ENCODE peak calls at places on chromosomes 1 and 21, in eight cellular contexts. R is upper lobe of right lung; P is uterus; N is CD4-positive, alpha-beta T cell; O is breast epithelium; T is fibroblast of lung; C is HCT116; D is MM.1S. B is an unnamed sample.
A peak's percentile ranks its signal among the peaks of the same experiment; 100 is the strongest.

GRCh38 chr1:39268112-39268581 is 63.7 kb downstream of the MACF1 start:
- DNase-seq in T (peak; percentile 93), C (no peak), D (peak; percentile 77), P (peak; percentile 52), R (no peak), O (peak; percentile 41), N (no peak), B (no peak)

GRCh38 chr1:213759359-213760181 is 228.2 kb upstream of the PROX1 start:
- DNase-seq in T (no peak), R (no peak), P (no peak), O (no peak), D (no peak), C (no peak), N (no peak), B (no peak)

GRCh38 chr1:60655799-60656355 is 426.5 kb upstream of the NFIA start:
- DNase-seq in O (no peak), R (no peak), D (no peak), C (no peak), T (no peak), P (no peak), N (no peak), B (no peak)

GRCh38 chr1:153355445-153356071 is 2.1 kb upstream of the S100A9 start:
- DNase-seq in O (peak; percentile 65), P (peak; percentile 25), T (peak; percentile 50), R (peak; percentile 87), C (peak; percentile 46), N (no peak), D (peak; percentile 74), B (no peak)

GRCh38 chr21:29704719-29705118 is 235.1 kb downstream of the GRIK1 start:
- DNase-seq in C (no peak), N (no peak), T (peak; percentile 32), O (no peak), R (no peak), D (no peak), P (no peak), B (no peak)

GRCh38 chr21:25717491-25718139 is 17.1 kb downstream of the ATP5PF start:
- DNase-seq in O (no peak), T (peak; percentile 55), C (no peak), P (no peak), R (no peak), D (no peak), N (no peak), B (no peak)

GRCh38 chr21:15797577-15798363 is 68.0 kb downstream of the USP25 start:
- DNase-seq in C (no peak), D (peak; percentile 17), T (no peak), N (no peak), P (no peak), R (no peak), O (no peak), B (no peak)

GRCh38 chr1:70961374-70961773 is 86.2 kb downstream of the PTGER3 start:
- DNase-seq in C (no peak), D (no peak), T (no peak), O (no peak), P (no peak), R (no peak), N (no peak), B (no peak)

GRCh38 chr1:65323246-65323645 is 13.9 kb downstream of the DNAJC6 start:
- DNase-seq in O (no peak), R (no peak), D (peak; percentile 14), C (no peak), N (no peak), T (no peak), P (no peak), B (no peak)

GRCh38 chr1:223845810-223846667 is at the start of gene TP53BP2:
- DNase-seq in D (peak; percentile 91), T (peak; percentile 91), P (peak; percentile 91), R (peak; percentile 96), O (peak; percentile 84), C (peak; percentile 73), N (peak; percentile 68), B (peak; percentile 94)

GRCh38 chr1:243483084-243483845 is 227.4 kb downstream of the SDCCAG8 start:
- DNase-seq in P (no peak), N (no peak), D (no peak), C (no peak), T (no peak), O (no peak), R (no peak), B (no peak)

GRCh38 chr21:15324542-15324941 is 259.7 kb upstream of the NRIP1 start:
- DNase-seq in D (no peak), R (no peak), P (no peak), C (no peak), O (no peak), N (no peak), T (no peak), B (no peak)

GRCh38 chr1:244414543-244414942 is 37.2 kb downstream of the ADSS2 start:
- DNase-seq in O (no peak), C (no peak), R (no peak), T (peak; percentile 75), N (no peak), P (no peak), D (no peak), B (no peak)

GRCh38 chr1:161506336-161507223 is 1.3 kb downstream of the FCGR2A start:
- DNase-seq in P (no peak), C (no peak), T (no peak), O (no peak), R (peak; percentile 76), D (no peak), N (no peak), B (no peak)

GRCh38 chr1:7429290-7429689 is 341.8 kb upstream of the VAMP3 start:
- DNase-seq in O (no peak), R (no peak), D (no peak), C (no peak), N (no peak), P (no peak), T (no peak), B (no peak)

GRCh38 chr1:99659755-99660210 is 13.9 kb downstream of the PALMD start:
- DNase-seq in C (no peak), D (no peak), P (no peak), T (no peak), R (no peak), O (peak; percentile 36), N (no peak), B (no peak)
- H3K27ac ChIP-seq in C (no peak overlapping the region), D (no peak overlapping the region), P (peak overlapping the region; percentile 69), T (peak overlapping the region; percentile 9), R (peak overlapping the region; percentile 58), O (peak overlapping the region; percentile 81), N (no peak overlapping the region), B (peak overlapping the region; percentile 53)

GRCh38 chr1:111218947-111219346 is 8.6 kb upstream of the CHI3L2 start:
- DNase-seq in C (no peak), R (no peak), O (no peak), D (no peak), P (no peak), T (no peak), N (no peak), B (no peak)

GRCh38 chr1:111221276-111221632 is 6.3 kb upstream of the CHI3L2 start:
- DNase-seq in P (no peak), N (no peak), C (no peak), R (no peak), D (no peak), O (no peak), T (no peak), B (no peak)

GRCh38 chr1:111220302-111220890 is 7.1 kb upstream of the CHI3L2 start:
- DNase-seq in C (no peak), O (no peak), N (no peak), D (no peak), R (no peak), T (no peak), P (no peak), B (no peak)

GRCh38 chr1:111221633-111222286 is 5.8 kb upstream of the CHI3L2 start:
- DNase-seq in R (no peak), D (peak; percentile 63), T (peak; percentile 14), O (no peak), N (peak; percentile 45), C (no peak), P (no peak), B (no peak)

DNA sequence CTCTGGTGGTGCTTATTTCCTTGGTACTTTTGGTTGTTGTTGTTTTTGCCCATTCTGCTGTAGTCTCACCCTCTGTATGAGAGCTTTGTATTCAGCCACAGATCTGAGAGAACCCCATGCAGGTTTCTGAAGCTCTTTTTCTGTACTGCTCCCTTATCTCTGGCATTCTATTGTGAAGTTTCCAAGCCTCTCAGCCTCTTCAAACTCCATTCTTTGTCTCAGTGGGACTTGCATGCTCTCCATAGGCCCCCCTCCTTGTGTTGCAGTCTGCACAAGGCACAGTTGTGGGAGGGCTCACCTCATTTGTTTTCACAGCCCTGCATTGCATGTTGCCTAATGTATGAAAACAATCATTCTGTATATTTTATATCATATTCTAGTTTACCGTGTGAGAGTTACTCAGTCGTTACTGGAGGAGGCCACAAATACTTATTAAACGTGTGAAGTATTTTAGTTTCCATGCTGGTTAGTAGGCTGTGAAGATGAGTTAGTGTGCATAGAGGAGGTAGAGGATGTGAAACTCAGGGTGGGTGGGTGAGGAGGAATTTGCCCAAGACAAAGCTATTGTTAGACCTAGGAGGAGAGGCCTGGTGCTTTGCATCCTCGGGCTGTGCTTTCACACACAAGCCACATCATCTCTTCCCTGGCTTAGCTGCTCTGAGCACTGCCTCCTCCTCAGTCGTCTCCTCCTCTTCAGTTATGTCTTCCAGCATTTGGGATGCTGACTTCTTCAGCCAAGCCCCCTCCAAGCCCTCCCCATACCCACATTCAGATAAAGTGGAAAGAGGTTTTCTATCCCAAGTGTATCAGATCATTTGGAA is 7.8 kb upstream of the CHI3L2 start:
- DNase-seq in C (no peak), R (no peak), O (no peak), N (no peak), P (no peak), T (no peak), D (peak; percentile 44), B (no peak)
- H3K27ac ChIP-seq in C (no peak overlapping the region), R (peak overlapping the region; percentile 39), O (no peak overlapping the region), N (peak overlapping the region; percentile 88), P (no peak overlapping the region), T (no peak overlapping the region), D (peak overlapping the region; percentile 74), B (no peak overlapping the region)

GRCh38 chr1:10860682-10861081 is 64.2 kb upstream of the CASZ1 start:
- DNase-seq in R (peak; percentile 65), T (no peak), C (no peak), P (no peak), D (no peak), O (no peak), N (no peak), B (no peak)
- H3K27ac ChIP-seq in R (no peak overlapping the region), T (no peak overlapping the region), C (no peak overlapping the region), P (no peak overlapping the region), D (no peak overlapping the region), O (no peak overlapping the region), N (no peak overlapping the region), B (no peak overlapping the region)

DNA sequence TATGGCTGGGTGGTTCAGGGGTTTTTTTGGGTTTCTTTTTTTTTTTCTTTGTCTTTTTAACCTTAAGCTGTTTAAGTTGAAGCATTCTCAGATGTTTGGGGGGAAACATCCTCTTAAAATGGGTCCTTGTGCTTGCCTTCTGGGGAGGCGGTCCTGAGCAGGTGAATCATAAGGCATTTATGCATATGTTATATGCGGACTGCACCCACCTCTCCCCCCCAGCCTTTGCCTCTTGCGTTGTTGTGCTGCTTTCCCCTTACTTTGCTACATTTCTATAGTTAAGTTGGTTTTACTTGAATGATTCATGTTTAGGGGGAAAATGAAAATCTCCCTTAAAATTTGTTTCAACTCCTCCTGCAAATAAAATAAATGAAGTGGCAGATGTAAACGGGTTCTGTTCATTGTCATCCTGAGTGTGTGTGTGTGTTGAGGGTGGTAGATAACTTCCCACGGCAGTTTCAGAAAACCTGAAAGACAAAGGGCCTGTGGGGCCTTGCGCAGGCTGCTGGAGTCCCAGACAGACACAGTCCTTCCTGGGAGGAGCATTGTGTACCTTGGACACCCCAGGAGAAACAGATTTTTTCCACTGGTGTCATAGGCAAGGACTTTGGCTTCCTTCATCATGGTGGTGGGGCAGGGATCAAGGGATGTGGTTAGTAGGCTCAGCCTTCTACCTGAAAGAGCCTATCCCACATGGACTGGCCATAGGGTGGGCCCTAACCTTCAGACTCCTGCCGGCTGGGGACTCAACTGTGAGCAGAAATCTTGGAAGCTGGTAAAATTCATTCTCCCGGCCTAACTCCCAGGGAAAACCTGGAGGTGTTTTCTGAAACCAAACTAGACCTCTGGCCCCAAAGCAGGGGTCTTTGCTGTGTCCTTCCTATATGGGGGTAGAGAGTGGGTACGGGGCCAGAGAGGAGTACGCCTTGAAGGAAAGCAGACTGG is 926 bp upstream of the SH3D21 start:
- DNase-seq in C (no peak), R (peak; percentile 51), P (no peak), T (no peak), N (no peak), D (no peak), O (peak; percentile 17), B (no peak)
- H3K27ac ChIP-seq in C (peak overlapping the region; percentile 81), R (peak overlapping the region; percentile 80), P (no peak overlapping the region), T (no peak overlapping the region), N (peak overlapping the region; percentile 29), D (no peak overlapping the region), O (peak overlapping the region; percentile 92), B (peak overlapping the region; percentile 74)

B was measured in esophagus muscularis mucosa.